ENCODE peak calls at places on chromosomes 12 and 14, in ten cellular contexts. P is sigmoid colon, M is heart left ventricle, G is uterus, R is gastrocnemius medialis, Y is neuronal stem cell, O is ascending aorta, J is OCI-LY7, T is heart right ventricle, Q is psoas muscle. E is an unnamed sample.

GRCh38 chr12:132268674-132269073 is 60.7 kb downstream of the GALNT9 start:
- DNase-seq in P (no peak), M (peak; percentile 57), G (no peak), R (no peak), Y (no peak), O (no peak), J (no peak), T (no peak), Q (no peak), E (no peak)

GRCh38 chr12:96398422-96399080 is 1.7 kb downstream of the CDK17 start:
- DNase-seq in P (no peak), M (no peak), G (no peak), R (no peak), Y (no peak), O (no peak), J (peak; percentile 29), T (no peak), Q (no peak), E (no peak)

GRCh38 chr14:102697125-102697900 is 79.9 kb upstream of the TRAF3 start:
- DNase-seq in P (no peak), M (no peak), G (no peak), R (no peak), Y (no peak), O (no peak), J (no peak), T (no peak), Q (no peak), E (no peak)

GRCh38 chr14:105285174-105285573 is 15.6 kb downstream of the BRF1 start:
- DNase-seq in P (no peak), M (no peak), G (no peak), R (no peak), Y (no peak), O (no peak), J (no peak), T (no peak), Q (no peak), E (no peak)

GRCh38 chr14:95784137-95784536 is 70.2 kb upstream of the TCL1A start:
- DNase-seq in P (no peak), M (no peak), G (no peak), R (no peak), Y (peak; percentile 58), O (no peak), J (peak; percentile 55), T (peak; percentile 11), Q (no peak), E (no peak)

GRCh38 chr12:50542448-50542847 is 37.7 kb downstream of the DIP2B start:
- DNase-seq in P (no peak), M (no peak), G (no peak), R (no peak), Y (no peak), O (no peak), J (no peak), T (no peak), Q (no peak), E (no peak)

GRCh38 chr14:99628832-99629618 is 15.9 kb upstream of the HHIPL1 start:
- DNase-seq in P (peak; percentile 90), M (peak; percentile 88), G (peak; percentile 78), R (peak; percentile 60), Y (peak; percentile 63), O (peak; percentile 82), J (peak; percentile 66), T (peak; percentile 74), Q (peak; percentile 87), E (peak; percentile 92)

GRCh38 chr12:132427999-132428871 is 61.7 kb upstream of the FBRSL1 start:
- DNase-seq in P (no peak), M (no peak), G (no peak), R (no peak), Y (no peak), O (no peak), J (no peak), T (no peak), Q (no peak), E (no peak)

GRCh38 chr12:57151741-57152407 is 4.5 kb upstream of the LRP1-AS start:
- DNase-seq in P (peak; percentile 84), M (no peak), G (peak; percentile 83), R (peak; percentile 51), Y (no peak), O (no peak), J (no peak), T (peak; percentile 59), Q (peak; percentile 74), E (peak; percentile 76)

GRCh38 chr14:35383569-35384385 is 20.8 kb downstream of the NFKBIA start:
- DNase-seq in P (no peak), M (no peak), G (no peak), R (no peak), Y (no peak), O (no peak), J (no peak), T (no peak), Q (peak; percentile 8), E (no peak)

GRCh38 chr12:66048843-66049537 is 81.6 kb downstream of the LLPH start:
- DNase-seq in P (no peak), M (no peak), G (no peak), R (no peak), Y (no peak), O (no peak), J (no peak), T (no peak), Q (no peak), E (no peak)

GRCh38 chr14:75188520-75189267 is 12.3 kb upstream of the TMED10 start:
- DNase-seq in P (no peak), M (no peak), G (no peak), R (peak; percentile 30), Y (no peak), O (peak; percentile 69), J (peak; percentile 92), T (peak; percentile 37), Q (no peak), E (no peak)

GRCh38 chr12:116155383-116155782 is 122.1 kb downstream of the MED13L start:
- DNase-seq in P (no peak), M (no peak), G (no peak), R (no peak), Y (no peak), O (no peak), J (no peak), T (no peak), Q (no peak), E (no peak)

GRCh38 chr12:68561830-68562229 is 48.9 kb upstream of the RAP1B start:
- DNase-seq in P (no peak), M (no peak), G (no peak), R (no peak), Y (no peak), O (no peak), J (no peak), T (no peak), Q (no peak), E (no peak)

GRCh38 chr12:68559246-68559645 is 51.5 kb upstream of the RAP1B start:
- DNase-seq in P (no peak), M (no peak), G (no peak), R (no peak), Y (no peak), O (no peak), J (no peak), T (no peak), Q (no peak), E (no peak)

GRCh38 chr12:68557011-68557715 is 53.5 kb upstream of the RAP1B start:
- DNase-seq in P (no peak), M (no peak), G (no peak), R (no peak), Y (no peak), O (no peak), J (no peak), T (no peak), Q (no peak), E (no peak)

GRCh38 chr12:68560823-68561422 is 49.8 kb upstream of the RAP1B start:
- DNase-seq in P (no peak), M (no peak), G (no peak), R (no peak), Y (no peak), O (no peak), J (no peak), T (no peak), Q (no peak), E (no peak)

GRCh38 chr12:68559984-68560822 is 50.5 kb upstream of the RAP1B start:
- DNase-seq in P (peak; percentile 71), M (no peak), G (peak; percentile 17), R (peak; percentile 21), Y (no peak), O (peak; percentile 77), J (no peak), T (peak; percentile 37), Q (peak; percentile 58), E (peak; percentile 68)
- H3K4me3 ChIP-seq in P (no peak overlapping the region), M (no peak overlapping the region), G (no peak overlapping the region), R (no peak overlapping the region), Y (no peak overlapping the region), O (no peak overlapping the region), J (no peak overlapping the region), T (no peak overlapping the region), Q (no peak overlapping the region), E (no peak overlapping the region)

GRCh38 chr12:2335517-2335916 is 282.7 kb downstream of the CACNA1C start:
- DNase-seq in P (no peak), M (no peak), G (no peak), R (no peak), Y (no peak), O (no peak), J (no peak), T (no peak), Q (no peak), E (no peak)
- H3K27ac ChIP-seq in P (peak overlapping the region; percentile 89), M (peak overlapping the region; percentile 82), G (peak overlapping the region; percentile 99), R (peak overlapping the region; percentile 93), Y (no peak overlapping the region), O (peak overlapping the region; percentile 99), J (no peak overlapping the region), T (peak overlapping the region; percentile 92), Q (peak overlapping the region; percentile 97), E (no peak overlapping the region)

GRCh38 chr12:25625146-25625545 is 72.1 kb upstream of the LMNTD1 start:
- DNase-seq in P (no peak), M (no peak), G (no peak), R (no peak), Y (no peak), O (no peak), J (no peak), T (no peak), Q (no peak), E (no peak)

GRCh38 chr12:25623816-25624215 is 70.7 kb upstream of the LMNTD1 start:
- DNase-seq in P (no peak), M (no peak), G (no peak), R (no peak), Y (no peak), O (no peak), J (no peak), T (no peak), Q (no peak), E (no peak)

GRCh38 chr12:25629341-25629740 is 76.3 kb upstream of the LMNTD1 start:
- DNase-seq in P (no peak), M (no peak), G (no peak), R (no peak), Y (peak; percentile 24), O (no peak), J (no peak), T (no peak), Q (no peak), E (no peak)
- H3K4me3 ChIP-seq in P (no peak overlapping the region), M (no peak overlapping the region), G (no peak overlapping the region), R (no peak overlapping the region), Y (no peak overlapping the region), O (no peak overlapping the region), J (no peak overlapping the region), T (no peak overlapping the region), Q (no peak overlapping the region), E (no peak overlapping the region)

DNA sequence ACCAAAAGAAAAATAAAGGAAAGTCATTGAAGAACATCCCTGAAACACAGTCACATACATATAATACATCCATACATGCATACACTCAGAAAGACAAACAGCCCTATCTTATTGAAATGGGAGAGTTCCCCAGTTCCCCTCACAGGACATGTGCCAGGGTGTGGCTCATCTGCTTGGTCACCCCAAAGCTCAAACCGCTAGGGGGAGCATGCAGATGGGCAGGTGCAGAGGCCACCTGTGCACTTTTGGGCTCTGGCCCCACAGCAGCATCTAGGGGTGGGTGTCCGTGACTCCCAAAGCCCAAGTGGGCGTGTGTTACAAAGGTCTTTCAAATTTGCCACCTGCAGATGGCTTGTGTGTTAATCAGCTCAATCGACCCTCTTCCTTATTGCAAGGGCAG is 75.2 kb downstream of the CMAS start:
- DNase-seq in P (peak; percentile 63), M (no peak), G (no peak), R (no peak), Y (no peak), O (no peak), J (peak; percentile 22), T (no peak), Q (no peak), E (no peak)
- H3K27ac ChIP-seq in P (no peak overlapping the region), M (no peak overlapping the region), G (no peak overlapping the region), R (no peak overlapping the region), Y (no peak overlapping the region), O (no peak overlapping the region), J (no peak overlapping the region), T (no peak overlapping the region), Q (no peak overlapping the region), E (no peak overlapping the region)